ENCODE peak calls at places on chromosomes 13 and 19, in eight cellular contexts. L is epithelial cell of esophagus; Q is activated T-cell treated with anti-CD3 and anti-CD28 coated beads, Interleukin-2, amount 50 U/mL, for 4 hours; T is activated CD8-positive, alpha-beta T cell treated with anti-CD3 and anti-CD28 coated beads for 36 hours; H is activated CD4-positive, CD25-positive, alpha-beta regulatory T cell treated with anti-CD3 and anti-CD28 coated beads, Interleukin-2, amount 50 U/mL, for 16 hours; I is body of pancreas; Y is left cardiac atrium; R is activated naive CD8-positive, alpha-beta T cell treated with anti-CD3 and anti-CD28 coated beads, Interleukin-2, amount 50 U/mL, for 24 hours. N is an unnamed sample.

GRCh38 chr13:113739527-113740285 is 19.3 kb upstream of the TMEM255B start:
- DNase-seq in L (no peak), Q (no peak), T (no peak), H (no peak), I (peak; percentile 5), Y (no peak), R (no peak), N (no peak)

GRCh38 chr19:48810151-48810550 is 678 bp downstream of the BCAT2 start:
- DNase-seq in L (no peak), Q (no peak), T (no peak), H (no peak), I (no peak), Y (no peak), R (no peak), N (no peak)

GRCh38 chr13:111232191-111232590 is 88.3 kb upstream of the TEX29 start:
- DNase-seq in L (no peak), Q (no peak), T (no peak), H (no peak), I (no peak), Y (no peak), R (no peak), N (no peak)

GRCh38 chr19:15683411-15683810 is 10.5 kb downstream of the CYP4F12 start:
- DNase-seq in L (no peak), Q (no peak), T (no peak), H (no peak), I (no peak), Y (no peak), R (no peak), N (no peak)

GRCh38 chr19:43362745-43363144 is 9.3 kb downstream of the CD177 start:
- DNase-seq in L (no peak), Q (no peak), T (no peak), H (no peak), I (no peak), Y (no peak), R (no peak), N (no peak)

GRCh38 chr19:43624933-43625332 is 5.5 kb upstream of the ZNF428 start:
- DNase-seq in L (peak; percentile 71), Q (peak; percentile 83), T (peak; percentile 97), H (peak; percentile 71), I (peak; percentile 34), Y (peak; percentile 59), R (peak; percentile 88), N (peak; percentile 31)

GRCh38 chr19:19657397-19657783 is 6.1 kb downstream of the ATP13A1 start:
- DNase-seq in L (no peak), Q (no peak), T (no peak), H (no peak), I (no peak), Y (no peak), R (no peak), N (peak; percentile 25)

GRCh38 chr19:5126498-5127223 is 157.7 kb downstream of the KDM4B start:
- DNase-seq in L (no peak), Q (no peak), T (peak; percentile 63), H (no peak), I (peak; percentile 57), Y (no peak), R (peak; percentile 38), N (no peak)

GRCh38 chr19:37928527-37929286 is 21.7 kb downstream of the SIPA1L3 start:
- DNase-seq in L (no peak), Q (no peak), T (no peak), H (no peak), I (no peak), Y (no peak), R (no peak), N (no peak)

GRCh38 chr13:107851670-107852460 is 363.5 kb downstream of the LIG4 start:
- DNase-seq in L (no peak), Q (no peak), T (no peak), H (no peak), I (no peak), Y (no peak), R (no peak), N (no peak)

GRCh38 chr19:15673176-15673654 is 328 bp downstream of the CYP4F12 start:
- DNase-seq in L (no peak), Q (no peak), T (peak; percentile 21), H (no peak), I (no peak), Y (peak; percentile 31), R (no peak), N (no peak)

GRCh38 chr13:94710081-94710809 is 2.1 kb downstream of the SOX21 start:
- DNase-seq in L (no peak), Q (no peak), T (no peak), H (no peak), I (no peak), Y (no peak), R (no peak), N (no peak)

GRCh38 chr19:14300281-14300680 is 81.0 kb upstream of the ADGRE5 start:
- DNase-seq in L (no peak), Q (no peak), T (no peak), H (no peak), I (no peak), Y (no peak), R (no peak), N (no peak)

GRCh38 chr19:372306-372890 is 27.8 kb upstream of the MIER2 start:
- DNase-seq in L (no peak), Q (no peak), T (no peak), H (no peak), I (peak; percentile 36), Y (peak; percentile 58), R (no peak), N (peak; percentile 78)

GRCh38 chr13:74040200-74040599 is 94.0 kb downstream of the KLF12 start:
- DNase-seq in L (peak; percentile 45), Q (peak; percentile 13), T (peak; percentile 28), H (no peak), I (peak; percentile 27), Y (peak; percentile 51), R (peak; percentile 35), N (peak; percentile 38)

GRCh38 chr19:46718157-46718933 is 1.4 kb upstream of the PRKD2 start:
- DNase-seq in L (peak; percentile 75), Q (peak; percentile 34), T (peak; percentile 79), H (peak; percentile 32), I (peak; percentile 61), Y (peak; percentile 19), R (peak; percentile 71), N (no peak)

GRCh38 chr13:101346942-101347728 is 69.2 kb downstream of the NALCN start:
- DNase-seq in L (peak; percentile 31), Q (no peak), T (no peak), H (no peak), I (no peak), Y (no peak), R (no peak), N (no peak)

GRCh38 chr19:35038623-35039512 is 2.7 kb upstream of the HPN start:
- DNase-seq in L (no peak), Q (no peak), T (peak; percentile 21), H (no peak), I (peak; percentile 53), Y (no peak), R (no peak), N (no peak)

GRCh38 chr13:21933001-21933400 is 262.1 kb downstream of the FGF9 start:
- DNase-seq in L (peak; percentile 2), Q (no peak), T (no peak), H (no peak), I (no peak), Y (no peak), R (no peak), N (no peak)

GRCh38 chr13:77994166-77994565 is 75.5 kb upstream of the EDNRB start:
- DNase-seq in L (no peak), Q (no peak), T (no peak), H (no peak), I (no peak), Y (peak; percentile 27), R (no peak), N (no peak)

GRCh38 chr13:50787316-50788195 is 55.9 kb downstream of the DLEU7 start:
- DNase-seq in L (no peak), Q (no peak), T (no peak), H (no peak), I (no peak), Y (no peak), R (no peak), N (no peak)

GRCh38 chr19:1067341-1068103 is 555 bp downstream of the ARHGAP45 start:
- DNase-seq in L (no peak), Q (peak; percentile 64), T (peak; percentile 82), H (no peak), I (no peak), Y (no peak), R (no peak), N (peak; percentile 20)

GRCh38 chr19:53076984-53077383 is 26.2 kb downstream of the ZNF160 start:
- DNase-seq in L (peak; percentile 40), Q (no peak), T (peak; percentile 61), H (no peak), I (peak; percentile 49), Y (peak; percentile 72), R (no peak), N (peak; percentile 33)

GRCh38 chr19:50896591-50897190 is 14.5 kb downstream of the KLK4 start:
- DNase-seq in L (peak; percentile 57), Q (no peak), T (peak; percentile 57), H (no peak), I (peak; percentile 75), Y (no peak), R (peak; percentile 25), N (no peak)

GRCh38 chr19:55654833-55655647 is at the start of gene U2AF2:
- DNase-seq in L (peak; percentile 92), Q (peak; percentile 98), T (peak; percentile 96), H (peak; percentile 90), I (peak; percentile 97), Y (peak; percentile 96), R (peak; percentile 97), N (peak; percentile 94)

N was measured in psoas muscle.